ENCODE peak calls at places on chromosomes 7 and 10, in ten cellular contexts. N is colonic mucosa, L is ovary, Q is upper lobe of left lung, M is mucosa of descending colon, K is OCI-LY7, P is heart left ventricle, D is aorta, F is mammary epithelial cell, U is uterus. E is an unnamed sample.

GRCh38 chr10:79442171-79443040 is 3.0 kb downstream of the ZCCHC24 start:
- DNase-seq in N (no peak), L (no peak), Q (no peak), M (no peak), K (no peak), P (no peak), D (no peak), F (no peak), U (no peak), E (no peak)

GRCh38 chr10:35369049-35369760 is 32.9 kb downstream of the CCNY start:
- DNase-seq in N (no peak), L (no peak), Q (no peak), M (no peak), K (no peak), P (no peak), D (no peak), F (no peak), U (no peak), E (no peak)

GRCh38 chr10:13056461-13057077 is 43.4 kb upstream of the OPTN start:
- DNase-seq in N (no peak), L (peak; percentile 29), Q (no peak), M (no peak), K (no peak), P (no peak), D (no peak), F (peak; percentile 8), U (no peak), E (no peak)

GRCh38 chr7:101792051-101792651 is 25.3 kb upstream of the CUX1 start:
- DNase-seq in N (no peak), L (peak; percentile 62), Q (no peak), M (no peak), K (no peak), P (peak; percentile 69), D (no peak), F (peak; percentile 93), U (peak; percentile 80), E (no peak)

GRCh38 chr10:71728218-71728737 is 8.7 kb upstream of the C10orf105 start:
- DNase-seq in N (no peak), L (no peak), Q (no peak), M (peak; percentile 66), K (peak; percentile 63), P (peak; percentile 48), D (peak; percentile 54), F (no peak), U (no peak), E (no peak)

GRCh38 chr7:39453743-39454355 is 112.4 kb upstream of the YAE1 start:
- DNase-seq in N (peak; percentile 56), L (no peak), Q (no peak), M (peak; percentile 45), K (peak; percentile 62), P (no peak), D (no peak), F (peak; percentile 56), U (no peak), E (peak; percentile 83)

GRCh38 chr10:106226831-106227230 is 937.7 kb downstream of the SORCS1 start:
- DNase-seq in N (no peak), L (no peak), Q (no peak), M (no peak), K (no peak), P (no peak), D (no peak), F (peak; percentile 0), U (no peak), E (no peak)

GRCh38 chr7:103532955-103533354 is 86.9 kb upstream of the SLC26A5 start:
- DNase-seq in N (no peak), L (no peak), Q (no peak), M (no peak), K (no peak), P (no peak), D (no peak), F (no peak), U (no peak), E (no peak)

GRCh38 chr7:78221961-78222751 is 423.6 kb downstream of the PHTF2 start:
- DNase-seq in N (no peak), L (no peak), Q (no peak), M (no peak), K (peak; percentile 48), P (no peak), D (no peak), F (no peak), U (no peak), E (no peak)

GRCh38 chr7:135956393-135956792 is 20.8 kb downstream of the MTPN start:
- DNase-seq in N (no peak), L (no peak), Q (no peak), M (no peak), K (no peak), P (no peak), D (no peak), F (no peak), U (no peak), E (no peak)

GRCh38 chr7:135959655-135960363 is 17.4 kb downstream of the MTPN start:
- DNase-seq in N (no peak), L (no peak), Q (no peak), M (no peak), K (no peak), P (no peak), D (no peak), F (no peak), U (no peak), E (no peak)

GRCh38 chr7:135960709-135961451 is 16.3 kb downstream of the MTPN start:
- DNase-seq in N (no peak), L (no peak), Q (no peak), M (no peak), K (no peak), P (no peak), D (no peak), F (no peak), U (no peak), E (no peak)

GRCh38 chr7:135958173-135958572 is 19.0 kb downstream of the MTPN start:
- DNase-seq in N (no peak), L (no peak), Q (no peak), M (no peak), K (no peak), P (no peak), D (no peak), F (no peak), U (no peak), E (no peak)

GRCh38 chr7:135957627-135958026 is 19.5 kb downstream of the MTPN start:
- DNase-seq in N (no peak), L (no peak), Q (no peak), M (no peak), K (no peak), P (no peak), D (no peak), F (no peak), U (no peak), E (no peak)
- H3K4me1 ChIP-seq in N (no peaks in the 10 kb centered on the region), L (no peaks in the 10 kb centered on the region), Q (peaks cover 10% of the 10 kb centered on the region), M (no peaks in the 10 kb centered on the region), K (peaks cover 36% of the 10 kb centered on the region), P (peaks cover 29% of the 10 kb centered on the region), D (no peaks in the 10 kb centered on the region), F (no peaks in the 10 kb centered on the region), U (no peaks in the 10 kb centered on the region), E (no peaks in the 10 kb centered on the region)

DNA sequence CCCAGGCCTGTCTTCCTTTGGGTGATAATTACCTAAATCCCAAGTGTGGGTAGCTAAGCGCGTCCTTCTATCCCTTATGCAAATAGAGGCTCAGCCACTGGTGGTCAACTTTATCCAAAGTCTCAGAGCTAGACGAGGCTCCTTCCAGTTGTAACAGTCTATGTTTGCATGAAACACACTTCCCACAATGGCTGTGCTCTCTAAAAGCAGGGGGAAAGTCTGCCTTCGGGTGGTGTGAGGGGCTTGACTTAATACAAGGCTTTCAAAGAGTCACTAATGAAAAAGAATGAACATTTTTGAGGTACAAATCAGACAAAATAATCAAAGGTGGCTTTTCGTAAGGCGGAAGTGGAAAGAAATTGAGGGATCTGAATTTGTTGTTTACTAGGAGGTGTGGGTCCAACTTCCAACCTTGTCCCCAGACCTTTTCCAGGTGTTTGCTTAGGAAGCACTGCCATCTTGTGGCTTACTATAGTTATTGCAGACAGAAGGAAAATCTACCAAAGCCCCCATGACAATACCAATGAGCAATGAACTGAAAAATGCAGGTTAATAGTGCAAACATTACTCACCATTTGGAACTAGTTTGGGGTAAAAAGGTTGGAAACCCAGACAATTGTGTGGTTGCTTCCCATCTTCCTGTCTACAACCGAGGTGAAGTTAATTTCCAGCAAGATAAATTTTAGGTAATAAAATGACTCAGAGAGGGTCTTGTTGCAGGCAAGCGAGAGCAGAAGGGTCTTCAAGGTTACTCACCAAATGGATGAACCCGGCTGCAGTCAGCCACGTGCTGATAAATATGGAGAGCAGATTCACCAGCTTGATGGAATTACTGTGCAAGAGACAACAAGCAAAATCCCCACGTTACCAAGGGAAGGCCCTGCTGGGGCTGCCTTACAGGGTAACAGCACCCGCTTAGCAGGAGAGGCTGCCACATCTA is 525.7 kb downstream of the KCNMA1 start:
- DNase-seq in N (no peak), L (no peak), Q (no peak), M (no peak), K (peak; percentile 33), P (no peak), D (no peak), F (peak; percentile 66), U (no peak), E (no peak)
- H3K4me1 ChIP-seq in N (no peaks in the 10 kb centered on the region), L (peaks cover 4% of the 10 kb centered on the region), Q (peaks cover 6% of the 10 kb centered on the region), M (no peaks in the 10 kb centered on the region), K (no peaks in the 10 kb centered on the region), P (no peaks in the 10 kb centered on the region), D (peaks cover 2% of the 10 kb centered on the region), F (peaks cover 9% of the 10 kb centered on the region), U (peaks cover 3% of the 10 kb centered on the region), E (peaks cover 9% of the 10 kb centered on the region)

GRCh38 chr7:128003787-128004186 is 27.4 kb downstream of the LRRC4 start:
- DNase-seq in N (no peak), L (no peak), Q (no peak), M (no peak), K (peak; percentile 24), P (no peak), D (no peak), F (no peak), U (no peak), E (no peak)
- H3K4me1 ChIP-seq in N (no peaks in the 10 kb centered on the region), L (peaks cover 13% of the 10 kb centered on the region), Q (peaks cover 24% of the 10 kb centered on the region), M (no peaks in the 10 kb centered on the region), K (peaks cover 41% of the 10 kb centered on the region), P (peaks cover 71% of the 10 kb centered on the region), D (no peaks in the 10 kb centered on the region), F (no peaks in the 10 kb centered on the region), U (no peaks in the 10 kb centered on the region), E (no peaks in the 10 kb centered on the region)

GRCh38 chr7:2799253-2799652 is 44.9 kb downstream of the GNA12 start:
- DNase-seq in N (no peak), L (no peak), Q (no peak), M (no peak), K (no peak), P (no peak), D (no peak), F (no peak), U (no peak), E (no peak)

GRCh38 chr7:2798669-2799068 is 45.4 kb downstream of the GNA12 start:
- DNase-seq in N (no peak), L (no peak), Q (no peak), M (no peak), K (no peak), P (no peak), D (no peak), F (no peak), U (no peak), E (no peak)

GRCh38 chr7:2800923-2801682 is 43.0 kb downstream of the GNA12 start:
- DNase-seq in N (no peak), L (peak; percentile 77), Q (no peak), M (no peak), K (no peak), P (peak; percentile 66), D (peak; percentile 72), F (peak; percentile 35), U (no peak), E (no peak)

GRCh38 chr7:2802082-2802481 is 42.0 kb downstream of the GNA12 start:
- DNase-seq in N (no peak), L (no peak), Q (no peak), M (no peak), K (no peak), P (no peak), D (no peak), F (no peak), U (no peak), E (no peak)

GRCh38 chr7:2800220-2800922 is 43.7 kb downstream of the GNA12 start:
- DNase-seq in N (no peak), L (no peak), Q (no peak), M (no peak), K (no peak), P (no peak), D (no peak), F (no peak), U (no peak), E (no peak)
- H3K4me1 ChIP-seq in N (peaks cover 9% of the 10 kb centered on the region), L (peaks cover 27% of the 10 kb centered on the region), Q (peaks cover 22% of the 10 kb centered on the region), M (peaks cover 10% of the 10 kb centered on the region), K (peaks cover 13% of the 10 kb centered on the region), P (peaks cover 71% of the 10 kb centered on the region), D (peaks cover 3% of the 10 kb centered on the region), F (peaks cover 13% of the 10 kb centered on the region), U (no peaks in the 10 kb centered on the region), E (peaks cover 21% of the 10 kb centered on the region)